ENCODE peak calls at places on chromosome 14, in seven cellular contexts. F, K, X, V, A, T and H are unnamed samples.

GRCh38 chr14:95876769-95877490 is at the start of gene TUNAR:
- DNase-seq in F (no peak), K (no peak), X (no peak), V (no peak), A (no peak), T (no peak), H (peak; percentile 37)

GRCh38 chr14:91418387-91419043 is 895 bp upstream of the CCDC88C start:
- DNase-seq in F (peak; percentile 89), K (peak; percentile 87), X (peak; percentile 89), V (peak; percentile 87), A (peak; percentile 93), T (peak; percentile 68), H (peak; percentile 63)

GRCh38 chr14:54325766-54326165 is 71.0 kb upstream of the CDKN3 start:
- DNase-seq in F (no peak), K (no peak), X (no peak), V (no peak), A (no peak), T (no peak), H (no peak)

GRCh38 chr14:52918486-52918885 is 32.4 kb downstream of the FERMT2 start:
- DNase-seq in F (no peak), K (peak; percentile 26), X (no peak), V (no peak), A (no peak), T (peak; percentile 33), H (peak; percentile 61)

GRCh38 chr14:100666851-100667250 is 59.8 kb upstream of the DLK1 start:
- DNase-seq in F (no peak), K (no peak), X (no peak), V (no peak), A (no peak), T (no peak), H (no peak)

GRCh38 chr14:70808402-70809237 is 693 bp downstream of the MAP3K9 start:
- DNase-seq in F (peak; percentile 84), K (no peak), X (peak; percentile 55), V (peak; percentile 51), A (no peak), T (peak; percentile 59), H (peak; percentile 67)

GRCh38 chr14:99654235-99655000 is 9.5 kb downstream of the HHIPL1 start:
- DNase-seq in F (peak; percentile 86), K (no peak), X (no peak), V (peak; percentile 74), A (no peak), T (peak; percentile 55), H (no peak)

GRCh38 chr14:24837280-24838046 is 203.5 kb upstream of the GZMB start:
- DNase-seq in F (no peak), K (no peak), X (no peak), V (no peak), A (no peak), T (no peak), H (no peak)

GRCh38 chr14:77140937-77141591 is 527 bp downstream of the ZDHHC22 start:
- DNase-seq in F (peak; percentile 79), K (no peak), X (peak; percentile 32), V (no peak), A (peak; percentile 85), T (peak; percentile 49), H (peak; percentile 62)

GRCh38 chr14:65904988-65905387 is 492.5 kb downstream of the FUT8 start:
- DNase-seq in F (no peak), K (no peak), X (no peak), V (no peak), A (no peak), T (no peak), H (no peak)